ENCODE peak calls at places on chromosome 14, in four cellular contexts. T, J, R and V are unnamed samples.

GRCh38 chr14:55537782-55538181 is 42.2 kb upstream of the KTN1 start:
- DNase-seq in T (no peak), J (no peak), R (no peak), V (no peak)

GRCh38 chr14:67633451-67634154 is 13.9 kb downstream of the ARG2 start:
- DNase-seq in T (no peak), J (no peak), R (no peak), V (no peak)

GRCh38 chr14:99772371-99773283 is 20.6 kb upstream of the EML1 start:
- DNase-seq in T (peak), J (no peak), R (no peak), V (no peak)

GRCh38 chr14:56119221-56119967 is 1.2 kb downstream of the PELI2 start:
- DNase-seq in T (peak), J (peak), R (peak), V (no peak)

GRCh38 chr14:23321572-23322547 is 603 bp downstream of the PABPN1 start:
- DNase-seq in T (peak), J (peak), R (peak), V (no peak)

GRCh38 chr14:44963775-44964380 is 1.9 kb downstream of the TOGARAM1 start:
- DNase-seq in T (no peak), J (no peak), R (no peak), V (no peak)

GRCh38 chr14:24116111-24116809 is 1.5 kb upstream of the NRL start:
- DNase-seq in T (peak), J (no peak), R (no peak), V (no peak)

GRCh38 chr14:89294060-89294459 is 123.0 kb downstream of the FOXN3 start:
- DNase-seq in T (no peak), J (peak), R (no peak), V (no peak)

GRCh38 chr14:99971929-99972747 is 93.1 kb upstream of the EVL start:
- DNase-seq in T (no peak), J (no peak), R (no peak), V (no peak)

GRCh38 chr14:70995671-70996070 is 88.4 kb downstream of the PCNX1 start:
- DNase-seq in T (no peak), J (no peak), R (peak), V (no peak)

GRCh38 chr14:53925201-53925766 is 31.3 kb downstream of the BMP4 start:
- DNase-seq in T (no peak), J (no peak), R (no peak), V (no peak)

GRCh38 chr14:56724013-56724412 is 86.3 kb downstream of the OTX2 start:
- DNase-seq in T (no peak), J (no peak), R (no peak), V (no peak)

GRCh38 chr14:51733147-51733546 is 81.4 kb downstream of the FRMD6 start:
- DNase-seq in T (no peak), J (no peak), R (no peak), V (no peak)

GRCh38 chr14:77498120-77498979 is at the start of gene ISM2:
- DNase-seq in T (peak), J (peak), R (peak), V (peak)

GRCh38 chr14:30883508-30884294 is 9.3 kb downstream of the COCH start:
- DNase-seq in T (no peak), J (no peak), R (no peak), V (no peak)

GRCh38 chr14:24032727-24033418 is 18.9 kb upstream of the CARMIL3 start:
- DNase-seq in T (no peak), J (no peak), R (peak), V (no peak)

GRCh38 chr14:70907996-70908917 is 998 bp downstream of the PCNX1 start:
- DNase-seq in T (peak), J (peak), R (peak), V (peak)

GRCh38 chr14:54253195-54253947 is 143.4 kb upstream of the CDKN3 start:
- DNase-seq in T (no peak), J (no peak), R (peak), V (no peak)

GRCh38 chr14:51304956-51305355 is 64.9 kb downstream of the TMX1 start:
- DNase-seq in T (no peak), J (no peak), R (no peak), V (no peak)

GRCh38 chr14:104431929-104432541 is 147.5 kb upstream of the C14orf180 start:
- DNase-seq in T (peak), J (no peak), R (no peak), V (peak)

GRCh38 chr14:64771161-64771560 is 66.9 kb downstream of the PLEKHG3 start:
- DNase-seq in T (no peak), J (no peak), R (no peak), V (no peak)

GRCh38 chr14:91885113-91885712 is 17.9 kb upstream of the TC2N start:
- DNase-seq in T (no peak), J (no peak), R (no peak), V (no peak)

GRCh38 chr14:80135305-80136088 is 75.8 kb downstream of the DIO2 start:
- DNase-seq in T (no peak), J (no peak), R (no peak), V (no peak)

GRCh38 chr14:104187931-104188726 is 49.7 kb downstream of the KIF26A start:
- DNase-seq in T (no peak), J (no peak), R (no peak), V (no peak)

GRCh38 chr14:53953002-53953827 is 3.4 kb downstream of the BMP4 start:
- DNase-seq in T (peak), J (peak), R (peak), V (peak)

GRCh38 chr14:26917086-26917485 is 319.3 kb upstream of the NOVA1 start:
- DNase-seq in T (no peak), J (no peak), R (no peak), V (no peak)

GRCh38 chr14:38528582-38528981 is 272.7 kb upstream of the CLEC14A start:
- DNase-seq in T (no peak), J (no peak), R (no peak), V (no peak)

GRCh38 chr14:29426083-29426482 is 501.6 kb downstream of the PRKD1 start:
- DNase-seq in T (no peak), J (no peak), R (no peak), V (no peak)

GRCh38 chr14:24051162-24051788 is 534 bp upstream of the CARMIL3 start:
- DNase-seq in T (peak), J (no peak), R (no peak), V (peak)

GRCh38 chr14:102644523-102644922 is 52.1 kb downstream of the RCOR1 start:
- DNase-seq in T (no peak), J (no peak), R (no peak), V (no peak)
- TF ChIP-seq CTCF in T (no peak), J (no peak), R (no peak), V (no peak)

GRCh38 chr14:74548881-74549280 is 55.3 kb downstream of the ISCA2 start:
- DNase-seq in T (peak), J (peak), R (no peak), V (no peak)

GRCh38 chr14:74551431-74551830 is 57.9 kb downstream of the ISCA2 start:
- DNase-seq in T (no peak), J (no peak), R (no peak), V (peak)

GRCh38 chr14:74551001-74551400 is 57.4 kb downstream of the ISCA2 start:
- DNase-seq in T (no peak), J (no peak), R (no peak), V (no peak)

GRCh38 chr14:74550071-74550470 is 56.5 kb downstream of the ISCA2 start:
- DNase-seq in T (no peak), J (no peak), R (no peak), V (peak)

DNA sequence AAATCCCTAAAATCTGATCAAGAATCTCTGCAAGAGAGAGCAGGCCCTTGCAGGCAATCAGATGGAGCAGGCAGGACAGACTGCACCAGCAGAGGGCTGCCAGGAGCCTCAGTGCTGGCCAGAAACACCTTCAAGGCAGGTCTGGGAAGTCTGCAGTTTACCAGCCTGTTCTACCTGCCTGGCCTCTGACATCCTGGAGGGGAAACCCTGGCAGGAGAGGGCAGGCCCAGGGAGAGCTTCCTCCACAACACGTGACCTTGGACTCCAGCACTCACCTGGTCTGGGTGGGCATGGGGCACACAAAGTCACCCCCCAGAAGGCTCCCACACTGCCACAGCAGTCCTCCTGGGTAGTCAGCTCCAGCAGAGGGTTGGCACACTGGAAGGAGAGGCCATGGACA is 56.0 kb downstream of the ISCA2 start:
- DNase-seq in T (no peak), J (no peak), R (peak), V (peak)
- TF ChIP-seq CTCF in T (no peak), J (peak), R (peak), V (peak)

DNA sequence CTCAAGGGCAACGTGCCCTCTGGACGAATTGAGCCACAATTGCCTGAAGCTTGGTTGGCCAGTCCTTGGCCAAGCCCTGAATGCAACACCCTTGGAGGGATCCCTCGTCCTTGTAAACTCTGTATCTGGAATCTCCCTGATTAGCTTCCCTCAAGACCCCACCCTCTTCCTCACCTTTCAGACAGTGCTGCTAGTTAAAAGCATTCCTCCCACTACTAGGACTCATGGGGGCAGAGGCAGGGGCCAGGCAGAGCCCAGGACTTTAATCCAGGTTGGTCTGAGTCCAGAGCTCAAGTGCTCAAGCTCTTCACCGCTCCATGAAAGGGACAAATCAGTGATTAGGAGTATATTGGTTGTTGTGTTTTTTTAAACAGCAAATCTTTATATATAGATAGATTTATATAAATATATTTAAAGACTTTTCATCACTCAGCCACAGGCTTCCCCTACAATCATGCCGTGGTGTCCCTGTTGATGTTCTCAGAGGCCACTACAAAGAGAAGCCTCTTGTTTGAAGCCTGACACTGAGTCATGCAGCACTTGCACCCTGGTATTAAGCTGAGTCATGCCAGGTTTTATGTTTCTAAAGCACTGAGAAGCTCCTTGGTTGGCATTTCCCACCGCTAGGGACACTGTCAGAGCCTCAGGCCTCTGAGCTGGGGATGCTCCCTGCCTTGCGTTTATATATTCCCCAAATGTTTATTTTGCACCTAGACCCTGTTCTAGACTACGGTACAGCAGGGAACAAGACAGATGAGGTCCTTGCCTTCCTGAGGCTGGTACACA is 53.8 kb upstream of the GSC start:
- DNase-seq in T (no peak), J (no peak), R (no peak), V (no peak)
- TF ChIP-seq CTCF in T (no peak), J (no peak), R (no peak), V (no peak)

GRCh38 chr14:75880512-75880911 is 101.3 kb downstream of the TGFB3 start:
- DNase-seq in T (no peak), J (no peak), R (no peak), V (no peak)
- TF ChIP-seq CTCF in T (no peak), J (no peak), R (no peak), V (no peak)

GRCh38 chr14:60656755-60657608 is 7.7 kb upstream of the SIX1 start:
- DNase-seq in T (no peak), J (no peak), R (peak), V (peak)
- TF ChIP-seq CTCF in T (no peak), J (peak), R (peak), V (peak)

GRCh38 chr14:50062438-50063039 is 53.8 kb downstream of the VCPKMT start:
- DNase-seq in T (no peak), J (no peak), R (peak), V (no peak)
- TF ChIP-seq CTCF in T (no peak), J (no peak), R (no peak), V (peak)